ENCODE peak calls at places on chromosome 13, in six cellular contexts. One of them, this sample, is unnamed.

GRCh38 chr13:41418027-41418426 is 39.3 kb upstream of the RGCC start:
- DNase-seq in H9: no peak
- DNase-seq in stomach: no peak
- DNase-seq in psoas muscle: no peak
- DNase-seq in pancreas: no peak
- DNase-seq in cardiac muscle cell: peak
- DNase-seq in this sample: no peak

GRCh38 chr13:90502143-90502542 is 845.3 kb upstream of the MIR17HG start:
- DNase-seq in stomach: no peak
- DNase-seq in H9: no peak
- DNase-seq in psoas muscle: no peak
- DNase-seq in cardiac muscle cell: no peak
- DNase-seq in pancreas: no peak
- DNase-seq in this sample: no peak

GRCh38 chr13:111969551-111970135 is 97.3 kb upstream of the SOX1 start:
- DNase-seq in H9: no peak
- DNase-seq in pancreas: no peak
- DNase-seq in stomach: no peak
- DNase-seq in psoas muscle: no peak
- DNase-seq in cardiac muscle cell: no peak
- DNase-seq in this sample: no peak

GRCh38 chr13:74306496-74306895 is 172.3 kb upstream of the KLF12 start:
- DNase-seq in H9: no peak
- DNase-seq in stomach: no peak
- DNase-seq in cardiac muscle cell: peak
- DNase-seq in psoas muscle: no peak
- DNase-seq in pancreas: no peak
- DNase-seq in this sample: no peak

GRCh38 chr13:64855506-64855905 is 2374.6 kb downstream of the PCDH9 start:
- DNase-seq in H9: no peak
- DNase-seq in cardiac muscle cell: peak
- DNase-seq in stomach: no peak
- DNase-seq in psoas muscle: no peak
- DNase-seq in pancreas: no peak
- DNase-seq in this sample: no peak

GRCh38 chr13:76579701-76580100 is 306.5 kb downstream of the KCTD12 start:
- DNase-seq in pancreas: no peak
- DNase-seq in H9: no peak
- DNase-seq in psoas muscle: no peak
- DNase-seq in stomach: no peak
- DNase-seq in cardiac muscle cell: no peak
- DNase-seq in this sample: no peak

GRCh38 chr13:59425211-59425721 is 738.5 kb downstream of the DIAPH3 start:
- DNase-seq in stomach: no peak
- DNase-seq in H9: no peak
- DNase-seq in pancreas: no peak
- DNase-seq in cardiac muscle cell: peak
- DNase-seq in psoas muscle: no peak
- DNase-seq in this sample: no peak

GRCh38 chr13:59906413-59907027 is 257.2 kb downstream of the DIAPH3 start:
- DNase-seq in psoas muscle: no peak
- DNase-seq in cardiac muscle cell: peak
- DNase-seq in H9: no peak
- DNase-seq in stomach: no peak
- DNase-seq in pancreas: no peak
- DNase-seq in this sample: no peak

GRCh38 chr13:80877944-80878241 is 537.0 kb upstream of the SPRY2 start:
- DNase-seq in pancreas: no peak
- DNase-seq in H9: no peak
- DNase-seq in cardiac muscle cell: no peak
- DNase-seq in stomach: no peak
- DNase-seq in psoas muscle: no peak
- DNase-seq in this sample: no peak

GRCh38 chr13:98370806-98371553 is 193.9 kb upstream of the RNF113B start:
- DNase-seq in pancreas: peak
- DNase-seq in stomach: peak
- DNase-seq in psoas muscle: no peak
- DNase-seq in cardiac muscle cell: peak
- DNase-seq in H9: no peak
- DNase-seq in this sample: no peak

GRCh38 chr13:34638897-34639296 is 303.2 kb upstream of the NBEA start:
- DNase-seq in psoas muscle: no peak
- DNase-seq in stomach: no peak
- DNase-seq in cardiac muscle cell: no peak
- DNase-seq in H9: no peak
- DNase-seq in pancreas: no peak
- DNase-seq in this sample: no peak

GRCh38 chr13:59364508-59365187 is 799.1 kb downstream of the DIAPH3 start:
- DNase-seq in psoas muscle: no peak
- DNase-seq in pancreas: no peak
- DNase-seq in H9: peak
- DNase-seq in cardiac muscle cell: peak
- DNase-seq in stomach: no peak
- DNase-seq in this sample: no peak

GRCh38 chr13:98216711-98217110 is 39.6 kb upstream of the RNF113B start:
- DNase-seq in H9: no peak
- DNase-seq in cardiac muscle cell: no peak
- DNase-seq in psoas muscle: no peak
- DNase-seq in stomach: no peak
- DNase-seq in pancreas: no peak
- DNase-seq in this sample: no peak

GRCh38 chr13:95564948-95565347 is 12.4 kb downstream of the CLDN10 start:
- DNase-seq in stomach: no peak
- DNase-seq in cardiac muscle cell: peak
- DNase-seq in psoas muscle: no peak
- DNase-seq in pancreas: no peak
- DNase-seq in H9: no peak
- DNase-seq in this sample: peak

GRCh38 chr13:97491452-97491851 is 57.5 kb downstream of the RAP2A start:
- DNase-seq in H9: no peak
- DNase-seq in stomach: no peak
- DNase-seq in psoas muscle: no peak
- DNase-seq in cardiac muscle cell: no peak
- DNase-seq in pancreas: no peak
- DNase-seq in this sample: no peak

GRCh38 chr13:94233401-94233800 is 246.1 kb downstream of the DCT start:
- DNase-seq in H9: no peak
- DNase-seq in pancreas: no peak
- DNase-seq in cardiac muscle cell: peak
- DNase-seq in stomach: no peak
- DNase-seq in psoas muscle: peak
- DNase-seq in this sample: peak
- H3K27ac ChIP-seq in H9: no peak
- H3K27ac ChIP-seq in pancreas: no peak
- H3K27ac ChIP-seq in cardiac muscle cell: no peak
- H3K27ac ChIP-seq in stomach: no peak
- H3K27ac ChIP-seq in psoas muscle: no peak
- H3K27ac ChIP-seq in this sample: peak

GRCh38 chr13:113202912-113203311 is 5.6 kb downstream of the PCID2 start:
- DNase-seq in stomach: no peak
- DNase-seq in cardiac muscle cell: no peak
- DNase-seq in pancreas: no peak
- DNase-seq in H9: no peak
- DNase-seq in psoas muscle: no peak
- DNase-seq in this sample: no peak

GRCh38 chr13:113192902-113193301 is 15.6 kb downstream of the PCID2 start:
- DNase-seq in psoas muscle: no peak
- DNase-seq in pancreas: no peak
- DNase-seq in stomach: no peak
- DNase-seq in H9: no peak
- DNase-seq in cardiac muscle cell: peak
- DNase-seq in this sample: no peak

GRCh38 chr13:113195360-113195759 is 13.1 kb downstream of the PCID2 start:
- DNase-seq in pancreas: no peak
- DNase-seq in cardiac muscle cell: no peak
- DNase-seq in psoas muscle: no peak
- DNase-seq in stomach: no peak
- DNase-seq in H9: no peak
- DNase-seq in this sample: no peak

GRCh38 chr13:113192279-113192678 is 16.2 kb downstream of the PCID2 start:
- DNase-seq in stomach: no peak
- DNase-seq in psoas muscle: no peak
- DNase-seq in pancreas: no peak
- DNase-seq in H9: no peak
- DNase-seq in cardiac muscle cell: no peak
- DNase-seq in this sample: no peak

DNA sequence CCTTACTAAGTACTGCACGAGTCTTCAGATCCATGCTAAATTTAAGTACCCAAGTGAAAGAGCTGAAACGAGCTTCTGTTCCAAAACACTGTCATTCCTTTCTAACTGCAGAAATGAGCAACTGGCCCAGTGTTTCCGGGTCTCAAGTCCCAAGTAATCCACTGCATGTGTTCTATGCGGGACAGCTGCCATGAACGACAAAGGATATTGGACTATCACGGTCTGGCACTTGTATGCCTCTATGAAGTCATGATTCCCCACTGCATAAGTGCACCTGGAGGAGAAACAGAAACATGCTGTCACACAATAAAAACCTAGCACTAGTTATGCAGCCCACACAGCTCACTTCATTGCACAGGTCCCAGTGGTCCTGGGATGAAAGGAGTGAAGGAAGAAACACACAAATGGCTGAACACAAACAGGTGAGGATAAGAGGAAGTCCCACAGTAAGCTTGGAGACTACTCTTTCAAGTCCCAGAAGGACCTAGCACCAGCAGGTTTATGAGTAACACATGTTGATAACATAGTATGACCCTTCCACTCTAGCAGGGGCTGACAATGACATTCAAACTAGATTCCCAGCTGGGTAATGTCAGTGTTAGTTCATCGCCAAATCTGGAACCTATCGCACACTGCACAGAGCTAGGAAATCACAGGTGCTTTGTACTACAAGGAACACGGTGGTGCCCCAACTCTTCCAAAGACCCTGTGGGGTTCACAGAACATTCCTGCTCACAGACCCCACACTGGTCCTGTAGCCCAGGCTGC is 11.3 kb downstream of the PCID2 start:
- DNase-seq in H9: no peak
- DNase-seq in psoas muscle: no peak
- DNase-seq in stomach: no peak
- DNase-seq in pancreas: no peak
- DNase-seq in cardiac muscle cell: no peak
- DNase-seq in this sample: no peak
- H3K27ac ChIP-seq in H9: no peak
- H3K27ac ChIP-seq in psoas muscle: peak
- H3K27ac ChIP-seq in stomach: no peak
- H3K27ac ChIP-seq in pancreas: no peak
- H3K27ac ChIP-seq in cardiac muscle cell: no peak
- H3K27ac ChIP-seq in this sample: no peak

GRCh38 chr13:51201886-51202285 is 20.3 kb upstream of the FAM124A start:
- DNase-seq in psoas muscle: no peak
- DNase-seq in H9: no peak
- DNase-seq in cardiac muscle cell: no peak
- DNase-seq in stomach: no peak
- DNase-seq in pancreas: no peak
- DNase-seq in this sample: no peak

GRCh38 chr13:51207881-51208280 is 14.3 kb upstream of the FAM124A start:
- DNase-seq in psoas muscle: no peak
- DNase-seq in H9: no peak
- DNase-seq in cardiac muscle cell: no peak
- DNase-seq in pancreas: no peak
- DNase-seq in stomach: no peak
- DNase-seq in this sample: no peak

DNA sequence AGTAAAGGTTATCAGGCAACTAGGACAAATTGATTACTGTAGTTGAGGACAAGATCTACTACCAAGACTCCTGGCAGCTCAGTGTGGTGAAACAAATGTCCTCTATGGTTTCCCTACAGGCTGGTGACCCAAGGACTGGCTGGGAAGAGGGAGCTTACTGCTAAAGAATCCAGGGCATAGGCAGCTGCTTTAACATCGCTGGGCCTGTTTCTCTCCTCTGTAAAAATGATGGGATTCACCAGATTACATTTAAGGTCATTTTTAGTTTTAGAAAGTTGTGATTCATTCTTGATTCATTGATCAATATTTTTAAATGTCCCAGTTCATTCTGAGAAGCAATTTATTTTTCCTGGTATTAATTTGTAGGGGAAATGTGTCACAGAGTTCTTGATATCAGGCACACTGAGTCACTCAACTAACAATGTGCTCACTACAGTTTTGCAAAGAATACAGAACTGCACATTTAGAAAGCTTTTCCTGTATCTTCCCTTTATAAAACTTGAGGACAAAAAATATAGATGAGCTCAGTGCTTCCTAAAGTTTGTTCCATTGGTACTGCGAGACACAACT is 19.6 kb upstream of the FAM124A start:
- DNase-seq in psoas muscle: no peak
- DNase-seq in stomach: no peak
- DNase-seq in pancreas: no peak
- DNase-seq in H9: no peak
- DNase-seq in cardiac muscle cell: no peak
- DNase-seq in this sample: no peak
- H3K27ac ChIP-seq in psoas muscle: no peak
- H3K27ac ChIP-seq in stomach: no peak
- H3K27ac ChIP-seq in pancreas: no peak
- H3K27ac ChIP-seq in H9: no peak
- H3K27ac ChIP-seq in cardiac muscle cell: no peak
- H3K27ac ChIP-seq in this sample: no peak

GRCh38 chr13:40383132-40383531 is 283.3 kb downstream of the FOXO1 start:
- DNase-seq in stomach: no peak
- DNase-seq in cardiac muscle cell: no peak
- DNase-seq in psoas muscle: no peak
- DNase-seq in H9: peak
- DNase-seq in pancreas: no peak
- DNase-seq in this sample: no peak
- H3K27ac ChIP-seq in stomach: no peak
- H3K27ac ChIP-seq in cardiac muscle cell: no peak
- H3K27ac ChIP-seq in psoas muscle: no peak
- H3K27ac ChIP-seq in H9: no peak
- H3K27ac ChIP-seq in pancreas: no peak
- H3K27ac ChIP-seq in this sample: no peak

This sample was measured in epithelial cell of prostate.